ENCODE peak calls at places on chromosomes 13 and 19, in ten cellular contexts. M, F, X, A, B, Y, U, D, N and K are unnamed samples.

GRCh38 chr13:68708336-68708908 is 1399.2 kb upstream of the ATXN8OS start:
- DNase-seq in N (no peak), F (no peak), D (no peak), B (no peak), U (no peak), A (no peak), X (no peak), M (peak), Y (no peak), K (no peak)

GRCh38 chr19:11736696-11737095 is 2.0 kb downstream of the ZNF823 start:
- DNase-seq in F (peak), B (peak), A (peak), D (no peak), U (peak), M (no peak), X (no peak), N (no peak), Y (no peak), K (peak)

GRCh38 chr19:33402421-33403220 is 29.1 kb downstream of the CEBPG start:
- DNase-seq in D (no peak), B (no peak), Y (peak), M (no peak), A (peak), F (peak), X (no peak), N (no peak), U (no peak), K (no peak)

GRCh38 chr19:2546128-2547032 is 70.5 kb downstream of the GADD45B start:
- DNase-seq in Y (no peak), A (peak), F (peak), N (no peak), X (peak), D (peak), U (peak), B (peak), M (peak), K (no peak)

GRCh38 chr13:51420681-51421476 is 32.0 kb downstream of the INTS6 start:
- DNase-seq in Y (no peak), M (no peak), F (no peak), D (no peak), B (no peak), X (no peak), U (no peak), A (no peak), N (no peak), K (peak)

GRCh38 chr19:55384576-55385235 is 614 bp upstream of the TMEM238 start:
- DNase-seq in N (no peak), U (no peak), Y (no peak), B (peak), M (no peak), A (no peak), D (no peak), X (no peak), F (no peak), K (peak)

GRCh38 chr13:22220186-22221160 is 549.6 kb downstream of the FGF9 start:
- DNase-seq in A (peak), X (no peak), Y (no peak), B (no peak), D (no peak), F (no peak), N (no peak), M (no peak), U (no peak), K (no peak)

GRCh38 chr19:33878136-33878535 is 81.5 kb downstream of the KCTD15 start:
- DNase-seq in A (no peak), U (no peak), N (no peak), X (no peak), Y (no peak), M (no peak), F (no peak), B (no peak), D (peak), K (no peak)

GRCh38 chr19:15253076-15253475 is 20.8 kb upstream of the EPHX3 start:
- DNase-seq in U (no peak), Y (no peak), B (no peak), D (no peak), F (no peak), A (no peak), X (no peak), M (no peak), N (no peak), K (no peak)

GRCh38 chr13:57624565-57625435 is 6.7 kb upstream of the PCDH17 start:
- DNase-seq in N (no peak), A (peak), U (no peak), D (no peak), X (peak), F (no peak), Y (peak), B (peak), M (peak), K (peak)

GRCh38 chr19:4444765-4445741 is 12.5 kb downstream of the UBXN6 start:
- DNase-seq in A (no peak), Y (no peak), D (no peak), B (no peak), X (no peak), N (no peak), F (no peak), U (no peak), M (no peak), K (no peak)

GRCh38 chr19:50203281-50204080 is at the start of gene MYH14:
- DNase-seq in M (peak), D (peak), F (peak), A (peak), U (peak), X (peak), Y (peak), B (peak), N (no peak), K (no peak)

GRCh38 chr13:20064128-20064527 is 96.7 kb downstream of the GJA3 start:
- DNase-seq in F (no peak), Y (no peak), M (no peak), A (no peak), X (no peak), D (no peak), N (peak), B (no peak), U (no peak), K (no peak)

GRCh38 chr19:21084343-21084742 is 2.3 kb downstream of the ZNF714 start:
- DNase-seq in X (no peak), D (no peak), Y (no peak), A (no peak), F (no peak), N (peak), B (no peak), U (no peak), M (no peak), K (no peak)

GRCh38 chr13:60679928-60680693 is 283.1 kb downstream of the TDRD3 start:
- DNase-seq in Y (no peak), U (no peak), N (no peak), X (no peak), B (no peak), D (no peak), M (peak), F (no peak), A (no peak), K (no peak)

GRCh38 chr13:76971215-76971614 is 20.7 kb upstream of the CLN5 start:
- DNase-seq in M (no peak), F (no peak), Y (no peak), U (no peak), B (no peak), D (no peak), N (no peak), A (no peak), X (no peak), K (peak)

GRCh38 chr19:33988601-33989000 is 183.7 kb upstream of the LSM14A start:
- DNase-seq in X (no peak), B (no peak), U (no peak), F (no peak), D (no peak), Y (no peak), M (no peak), A (no peak), N (no peak), K (no peak)

GRCh38 chr13:94217370-94217769 is 262.1 kb downstream of the DCT start:
- DNase-seq in X (no peak), F (no peak), N (no peak), B (no peak), U (no peak), D (no peak), A (no peak), M (no peak), Y (no peak), K (no peak)

GRCh38 chr13:28181413-28181812 is 43.1 kb downstream of the PAN3 start:
- DNase-seq in Y (no peak), X (no peak), M (no peak), D (no peak), A (no peak), B (no peak), N (no peak), U (no peak), F (no peak), K (no peak)

GRCh38 chr13:94987081-94987480 is 274.7 kb upstream of the SOX21 start:
- DNase-seq in X (no peak), U (no peak), F (no peak), N (no peak), D (no peak), A (no peak), M (no peak), Y (no peak), B (no peak), K (no peak)

GRCh38 chr13:62113145-62113544 is 697.5 kb upstream of the PCDH20 start:
- DNase-seq in Y (no peak), M (no peak), D (no peak), X (no peak), U (no peak), N (no peak), F (no peak), A (no peak), B (no peak), K (no peak)

GRCh38 chr13:27796544-27797227 is 4.4 kb downstream of the GSX1 start:
- DNase-seq in U (no peak), Y (no peak), A (no peak), N (no peak), X (no peak), M (no peak), D (no peak), F (no peak), B (no peak), K (no peak)

GRCh38 chr13:37602743-37603381 is 4.3 kb upstream of the POSTN start:
- DNase-seq in Y (no peak), U (no peak), X (no peak), F (no peak), M (no peak), A (no peak), D (no peak), N (no peak), B (no peak), K (peak)

GRCh38 chr13:100495455-100495854 is 93.1 kb downstream of the GGACT start:
- DNase-seq in Y (no peak), A (no peak), X (no peak), M (no peak), F (no peak), D (no peak), U (no peak), B (no peak), N (no peak), K (no peak)

GRCh38 chr13:44165895-44166496 is 207.6 kb upstream of the SERP2 start:
- DNase-seq in B (peak), N (no peak), D (no peak), M (peak), Y (no peak), U (no peak), F (no peak), A (no peak), X (no peak), K (no peak)

GRCh38 chr13:30722361-30722760 is 13.0 kb upstream of the ALOX5AP start:
- DNase-seq in F (no peak), N (no peak), M (no peak), Y (no peak), B (no peak), X (no peak), U (no peak), D (no peak), A (no peak), K (no peak)

DNA sequence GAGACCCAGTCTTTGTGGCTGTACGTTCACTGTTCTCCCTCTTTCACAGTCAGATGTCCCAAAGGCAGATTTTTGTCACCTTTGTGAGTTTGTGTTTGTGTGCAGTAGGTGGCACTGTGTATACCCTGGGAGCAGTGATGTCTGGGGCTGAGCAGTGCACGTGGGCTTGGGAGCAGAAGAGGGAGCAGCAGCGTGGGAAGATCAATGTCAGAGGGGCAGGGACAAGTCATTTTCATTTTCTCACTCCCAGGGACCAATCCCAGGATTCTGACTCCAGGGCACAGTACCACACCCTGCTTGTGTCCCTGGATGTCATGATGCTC is 2.0 kb upstream of the PSG6 start:
- DNase-seq in B (no peak), A (no peak), Y (peak), F (no peak), U (no peak), M (no peak), D (no peak), X (no peak), N (no peak), K (no peak)
- TF ChIP-seq CTCF in B (no peak), A (no peak), Y (no peak), F (no peak), U (no peak), M (no peak), D (no peak), X (no peak), N (no peak), K (no peak)

DNA sequence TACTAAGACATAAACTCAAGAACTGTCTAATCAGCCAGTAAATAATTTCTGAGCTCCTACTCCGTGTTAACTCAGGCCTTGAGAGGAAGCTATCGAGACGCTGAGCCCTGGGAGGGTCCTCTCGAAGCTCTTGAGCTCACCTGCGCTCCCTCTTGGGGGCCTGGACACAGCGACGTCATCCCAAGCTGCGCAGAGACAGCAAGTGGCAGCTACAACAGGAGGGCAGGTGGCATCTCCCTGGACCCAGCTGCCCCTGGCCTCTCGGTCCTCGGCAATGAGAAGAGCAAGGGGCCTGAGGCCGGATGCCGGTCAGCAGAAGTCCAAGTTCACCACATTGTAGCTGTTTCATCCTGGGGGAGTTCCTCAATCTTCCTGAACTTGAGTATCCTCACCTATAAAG is 30.5 kb upstream of the TUBGCP3 start:
- DNase-seq in Y (no peak), X (no peak), F (no peak), M (no peak), A (no peak), B (no peak), U (no peak), N (no peak), D (no peak), K (no peak)
- TF ChIP-seq CTCF in Y (no peak), X (no peak), F (no peak), M (no peak), A (no peak), B (no peak), U (no peak), N (no peak), D (no peak), K (no peak)

GRCh38 chr19:42229263-42229854 is 9.2 kb downstream of the ZNF526 start:
- DNase-seq in X (no peak), D (no peak), F (no peak), A (no peak), N (no peak), U (no peak), Y (no peak), M (no peak), B (no peak), K (no peak)
- TF ChIP-seq CTCF in X (no peak), D (no peak), F (no peak), A (no peak), N (no peak), U (no peak), Y (no peak), M (no peak), B (no peak), K (peak)

DNA sequence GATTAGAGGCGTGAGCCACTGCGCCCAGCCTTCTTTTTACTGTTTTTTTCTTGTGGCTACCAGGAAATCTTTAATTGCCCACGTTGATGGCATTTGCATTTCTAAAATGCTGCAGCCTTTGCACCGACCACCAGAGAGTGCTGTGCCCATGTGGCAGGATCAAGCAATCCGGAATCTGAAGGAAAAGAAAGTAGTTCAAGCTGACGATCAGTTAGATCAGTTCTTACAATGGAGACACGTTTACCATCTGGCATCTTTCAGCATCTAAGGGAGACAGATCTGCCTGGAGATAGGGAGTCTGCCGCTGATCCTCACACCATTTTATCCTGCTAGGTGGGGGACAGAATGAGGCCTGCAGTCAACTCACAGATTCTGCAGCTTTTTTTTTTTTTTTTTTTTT is 19.9 kb downstream of the TINCR start:
- DNase-seq in X (no peak), U (no peak), A (peak), B (no peak), F (no peak), Y (peak), M (peak), D (no peak), N (peak), K (peak)
- TF ChIP-seq CTCF in X (peak), U (no peak), A (peak), B (peak), F (no peak), Y (peak), M (peak), D (no peak), N (peak), K (peak)